ENCODE peak calls at places on chromosomes 2 and 18, in ten cellular contexts. H is progenitor cell of endocrine pancreas, R is cardiac fibroblast, D is adrenal gland, L is neural progenitor cell, O is AG10803, S is A549, V is fibroblast of the aortic adventitia, X is tibial nerve, G is astrocyte of the spinal cord. Z is an unnamed sample.

GRCh38 chr2:176269319-176270099 is at the start of gene MTX2:
- DNase-seq in H (peak; percentile 65), R (peak; percentile 69), D (peak; percentile 73), L (peak; percentile 88), O (peak; percentile 65), S (peak; percentile 50), V (peak; percentile 55), X (peak; percentile 19), G (peak; percentile 73), Z (peak; percentile 61)

GRCh38 chr2:23549051-23549450 is 164.1 kb downstream of the KLHL29 start:
- DNase-seq in H (no peak), R (no peak), D (no peak), L (no peak), O (no peak), S (no peak), V (no peak), X (no peak), G (peak; percentile 32), Z (no peak)

GRCh38 chr18:57208056-57208455 is 61.2 kb downstream of the BOD1L2 start:
- DNase-seq in H (no peak), R (no peak), D (no peak), L (no peak), O (no peak), S (no peak), V (no peak), X (no peak), G (no peak), Z (no peak)

GRCh38 chr2:127128508-127128907 is 21.6 kb upstream of the BIN1 start:
- DNase-seq in H (no peak), R (no peak), D (no peak), L (peak; percentile 91), O (no peak), S (no peak), V (no peak), X (no peak), G (no peak), Z (no peak)

GRCh38 chr2:118856330-118856977 is 9.0 kb upstream of the EN1 start:
- DNase-seq in H (no peak), R (no peak), D (no peak), L (no peak), O (no peak), S (no peak), V (no peak), X (no peak), G (no peak), Z (no peak)

GRCh38 chr2:177264209-177264538 is 353 bp downstream of the NFE2L2 start:
- DNase-seq in H (peak; percentile 27), R (no peak), D (no peak), L (peak; percentile 75), O (peak; percentile 48), S (no peak), V (no peak), X (no peak), G (no peak), Z (peak; percentile 62)

GRCh38 chr2:133966720-133967304 is 287.1 kb upstream of the MGAT5 start:
- DNase-seq in H (no peak), R (no peak), D (no peak), L (no peak), O (no peak), S (no peak), V (no peak), X (no peak), G (no peak), Z (no peak)

GRCh38 chr2:57491213-57491612 is 555.4 kb upstream of the VRK2 start:
- DNase-seq in H (no peak), R (no peak), D (no peak), L (no peak), O (no peak), S (no peak), V (no peak), X (no peak), G (no peak), Z (no peak)

GRCh38 chr2:20453087-20453486 is 6.2 kb downstream of the RHOB start:
- DNase-seq in H (no peak), R (no peak), D (no peak), L (no peak), O (no peak), S (no peak), V (no peak), X (no peak), G (no peak), Z (no peak)

GRCh38 chr2:20451761-20452499 is 5.1 kb downstream of the RHOB start:
- DNase-seq in H (no peak), R (no peak), D (peak; percentile 12), L (no peak), O (no peak), S (no peak), V (no peak), X (no peak), G (no peak), Z (no peak)

GRCh38 chr2:20454036-20454981 is 7.4 kb downstream of the RHOB start:
- DNase-seq in H (no peak), R (no peak), D (no peak), L (no peak), O (no peak), S (no peak), V (no peak), X (no peak), G (no peak), Z (no peak)

GRCh38 chr2:20451346-20451745 is 4.5 kb downstream of the RHOB start:
- DNase-seq in H (no peak), R (peak; percentile 55), D (no peak), L (no peak), O (no peak), S (no peak), V (peak; percentile 62), X (no peak), G (peak; percentile 54), Z (no peak)

DNA sequence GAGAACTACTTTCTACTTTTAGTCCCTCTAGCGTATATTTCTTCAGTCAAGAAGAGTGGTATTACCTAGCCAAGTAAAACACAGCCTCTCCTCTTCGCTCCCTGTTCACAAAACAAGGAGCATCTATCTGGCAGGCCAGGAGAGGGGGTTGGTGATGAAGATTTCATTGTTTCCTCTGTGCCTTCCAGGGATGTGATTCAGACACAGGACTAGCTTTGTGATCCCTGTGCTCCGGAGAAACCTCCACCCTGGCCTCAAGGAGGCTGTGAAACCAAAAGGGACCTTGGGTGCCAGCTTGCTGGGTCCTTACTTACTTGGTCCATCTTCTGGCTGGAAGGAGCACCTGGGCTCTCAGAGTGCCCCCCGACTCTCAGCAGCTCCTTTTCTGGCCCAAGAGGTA is 5.7 kb downstream of the RHOB start:
- DNase-seq in H (no peak), R (peak; percentile 83), D (peak; percentile 28), L (peak; percentile 39), O (no peak), S (no peak), V (peak; percentile 59), X (peak; percentile 68), G (peak; percentile 67), Z (no peak)
- TF ChIP-seq CTCF in H (no peak), R (peak; percentile 43), D (peak; percentile 21), L (peak; percentile 28), O (no peak), S (no peak), V (peak; percentile 14), X (peak; percentile 59), G (peak; percentile 30), Z (no peak)

DNA sequence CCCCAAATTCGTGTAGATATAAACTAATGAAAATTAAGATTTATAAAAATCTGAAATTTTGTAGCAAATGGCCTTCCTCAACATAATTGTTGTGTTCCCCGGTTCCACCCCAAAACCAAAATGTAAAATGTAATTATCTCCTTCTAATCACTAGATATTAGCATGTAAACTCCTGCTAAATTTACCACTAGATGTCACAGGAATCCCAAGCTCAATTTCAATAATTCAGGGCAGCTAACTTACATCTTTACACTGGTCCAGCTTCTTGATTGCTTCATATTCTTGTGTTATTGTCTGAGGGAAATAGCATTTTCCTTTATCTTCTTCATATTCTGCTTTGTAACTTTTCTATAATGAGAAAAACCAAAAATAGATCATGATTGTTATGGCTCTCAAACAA is 42.7 kb downstream of the NEB start:
- DNase-seq in H (no peak), R (no peak), D (no peak), L (no peak), O (peak; percentile 5), S (no peak), V (peak; percentile 5), X (no peak), G (no peak), Z (no peak)
- TF ChIP-seq CTCF in H (no peak), R (no peak), D (peak; percentile 25), L (no peak), O (no peak), S (no peak), V (no peak), X (peak; percentile 17), G (no peak), Z (no peak)

GRCh38 chr2:72895759-72896281 is 8.6 kb downstream of the SPR start:
- DNase-seq in H (no peak), R (peak; percentile 48), D (no peak), L (peak; percentile 53), O (peak; percentile 68), S (no peak), V (peak; percentile 78), X (no peak), G (no peak), Z (no peak)

GRCh38 chr2:72892506-72893173 is 5.4 kb downstream of the SPR start:
- DNase-seq in H (no peak), R (peak; percentile 79), D (peak; percentile 73), L (peak; percentile 87), O (peak; percentile 77), S (peak; percentile 80), V (peak; percentile 77), X (no peak), G (peak; percentile 67), Z (no peak)

GRCh38 chr2:72894466-72894865 is 7.3 kb downstream of the SPR start:
- DNase-seq in H (no peak), R (no peak), D (no peak), L (no peak), O (no peak), S (no peak), V (no peak), X (no peak), G (no peak), Z (no peak)

GRCh38 chr2:72895154-72895553 is 7.9 kb downstream of the SPR start:
- DNase-seq in H (no peak), R (no peak), D (no peak), L (no peak), O (no peak), S (no peak), V (no peak), X (no peak), G (no peak), Z (no peak)

DNA sequence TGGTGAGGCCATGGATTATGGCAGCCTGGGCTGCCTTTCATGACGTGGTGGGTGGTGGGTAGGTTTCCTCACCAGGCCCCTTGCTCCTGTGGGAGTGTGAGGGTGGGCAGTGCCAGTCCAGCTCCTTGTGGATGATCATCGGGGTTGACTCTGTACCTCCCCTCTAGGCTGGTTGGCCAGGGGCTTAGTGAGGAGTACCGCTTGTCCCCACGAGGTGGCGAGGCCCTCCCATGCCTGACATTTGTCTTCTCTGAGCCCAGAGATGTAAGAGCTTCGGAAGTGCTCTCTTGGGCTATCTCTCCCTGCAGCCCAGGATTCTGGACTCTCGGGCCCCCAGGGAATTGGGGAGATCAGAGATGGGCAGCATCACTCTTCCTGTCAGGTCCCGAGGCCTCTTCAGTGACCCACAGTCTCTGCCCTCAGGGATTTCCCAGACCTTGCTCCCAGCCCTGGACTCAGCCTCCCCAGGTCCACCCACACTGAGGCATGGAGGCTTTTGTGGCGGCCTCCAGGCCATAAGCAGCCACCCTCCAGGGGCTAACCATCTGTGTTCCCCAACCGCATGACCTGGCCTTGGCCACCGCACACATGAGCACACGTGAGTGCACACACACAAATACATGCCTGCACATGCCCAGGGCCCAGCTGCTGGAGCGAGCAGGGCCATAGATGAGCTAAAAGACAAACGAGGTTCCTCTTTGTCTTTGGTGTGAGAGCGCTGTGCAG is 6.5 kb downstream of the SPR start:
- DNase-seq in H (peak; percentile 58), R (peak; percentile 82), D (no peak), L (peak; percentile 85), O (peak; percentile 65), S (peak; percentile 69), V (peak; percentile 65), X (no peak), G (peak; percentile 66), Z (no peak)
- TF ChIP-seq CTCF in H (peak; percentile 74), R (peak; percentile 89), D (peak; percentile 60), L (peak; percentile 76), O (peak; percentile 76), S (peak; percentile 68), V (peak; percentile 80), X (peak; percentile 38), G (peak; percentile 85), Z (peak; percentile 65)

GRCh38 chr2:46989491-46990230 is 74.1 kb upstream of the MCFD2 start:
- DNase-seq in H (no peak), R (no peak), D (no peak), L (no peak), O (peak; percentile 41), S (no peak), V (no peak), X (no peak), G (no peak), Z (no peak)
- TF ChIP-seq CTCF in H (peak; percentile 14), R (no peak), D (no peak), L (no peak), O (no peak), S (no peak), V (no peak), X (no peak), G (no peak), Z (no peak)

Z was measured in mesothelial cell of epicardium.